ENCODE peak calls at places on chromosomes 12 and 14, in seven cellular contexts. V is NCI-H510A treated with DMSO at 0.1 percent for 48 hours, I is MCF 10A, M is non-pigmented ciliary epithelial cell, N is EH, J is astrocyte of the spinal cord, T is NAMALWA. F is an unnamed sample.

GRCh38 chr14:99255621-99256482 is 16.1 kb downstream of the BCL11B start:
- DNase-seq in I (no peak), T (no peak), N (no peak), V (no peak), M (no peak), J (no peak), F (no peak)

GRCh38 chr12:61854902-61855301 is 405.3 kb upstream of the USP15 start:
- DNase-seq in M (no peak), N (no peak), V (no peak), T (no peak), I (no peak), J (peak), F (no peak)

GRCh38 chr12:14403711-14404164 is 38.3 kb downstream of the ATF7IP start:
- DNase-seq in J (peak), M (peak), I (peak), V (peak), N (peak), T (peak), F (peak)

GRCh38 chr14:61516957-61517356 is 178.4 kb upstream of the HIF1A start:
- DNase-seq in V (no peak), T (no peak), I (no peak), J (no peak), N (peak), M (no peak), F (no peak)

GRCh38 chr14:44820230-44820964 is 141.3 kb downstream of the KLHL28 start:
- DNase-seq in I (no peak), M (no peak), V (no peak), N (no peak), J (no peak), T (no peak), F (no peak)

GRCh38 chr12:31218203-31219025 is 107.5 kb downstream of the SINHCAF start:
- DNase-seq in I (no peak), J (no peak), V (no peak), T (no peak), N (no peak), M (no peak), F (no peak)

GRCh38 chr14:63362305-63362914 is 43.7 kb upstream of the GPHB5 start:
- DNase-seq in T (no peak), N (no peak), J (no peak), M (no peak), V (no peak), I (no peak), F (no peak)

GRCh38 chr12:40225984-40226602 is 1.3 kb downstream of the LRRK2 start:
- DNase-seq in M (no peak), T (peak), N (no peak), J (no peak), V (no peak), I (no peak), F (no peak)

GRCh38 chr14:32938719-32939253 is at the start of gene NPAS3:
- DNase-seq in M (no peak), T (no peak), V (no peak), I (no peak), N (peak), J (no peak), F (no peak)

GRCh38 chr14:90193925-90194324 is 62.4 kb upstream of the PSMC1 start:
- DNase-seq in N (no peak), T (peak), M (no peak), V (no peak), J (no peak), I (peak), F (no peak)

F was measured in iris pigment epithelial cell.